ENCODE peak calls at places on chromosomes 11 and 22, in ten cellular contexts. X is PC-3, K is fibroblast of lung, N is neural progenitor cell, T is hepatocyte, O is keratinocyte, E is H9, B is IMR-90, P is neuronal stem cell, D is MM.1S. Y is an unnamed sample.

GRCh38 chr11:69080361-69080973 is 31.7 kb downstream of the TPCN2 start:
- DNase-seq in X (peak; percentile 93), K (peak; percentile 43), N (no peak), T (no peak), O (no peak), E (no peak), B (peak; percentile 25), P (no peak), D (no peak), Y (peak; percentile 85)

GRCh38 chr11:76752321-76753175 is 30.6 kb upstream of the TSKU start:
- DNase-seq in X (no peak), K (peak; percentile 93), N (no peak), T (peak; percentile 78), O (no peak), E (no peak), B (peak; percentile 88), P (no peak), D (no peak), Y (no peak)

GRCh38 chr22:32518848-32519247 is 44.2 kb downstream of the FBXO7 start:
- DNase-seq in X (peak; percentile 6), K (no peak), N (no peak), T (no peak), O (peak; percentile 1), E (no peak), B (no peak), P (no peak), D (no peak), Y (no peak)

GRCh38 chr22:19868773-19869471 is 14.2 kb upstream of the GNB1L start:
- DNase-seq in X (no peak), K (no peak), N (no peak), T (no peak), O (no peak), E (peak; percentile 29), B (no peak), P (no peak), D (no peak), Y (peak; percentile 70)

GRCh38 chr11:30545507-30545906 is 40.6 kb downstream of the MPPED2 start:
- DNase-seq in X (no peak), K (no peak), N (no peak), T (peak; percentile 16), O (no peak), E (no peak), B (no peak), P (no peak), D (no peak), Y (no peak)

GRCh38 chr11:126840975-126841374 is 159.6 kb downstream of the KIRREL3 start:
- DNase-seq in X (no peak), K (no peak), N (no peak), T (no peak), O (no peak), E (no peak), B (no peak), P (no peak), D (no peak), Y (no peak)

GRCh38 chr11:34002420-34002819 is 49.1 kb upstream of the CAPRIN1 start:
- DNase-seq in X (peak; percentile 48), K (no peak), N (no peak), T (no peak), O (no peak), E (no peak), B (no peak), P (no peak), D (no peak), Y (no peak)

GRCh38 chr22:43185860-43186261 is 1.1 kb downstream of the TTLL12 start:
- DNase-seq in X (peak; percentile 24), K (peak; percentile 28), N (peak; percentile 34), T (peak; percentile 62), O (no peak), E (no peak), B (peak; percentile 23), P (no peak), D (peak; percentile 29), Y (peak; percentile 23)

GRCh38 chr22:28014141-28015055 is 95.3 kb upstream of the PITPNB start:
- DNase-seq in X (no peak), K (no peak), N (peak; percentile 83), T (no peak), O (no peak), E (no peak), B (no peak), P (peak; percentile 46), D (no peak), Y (no peak)

GRCh38 chr11:35144103-35144741 is 5.3 kb downstream of the CD44 start:
- DNase-seq in X (peak; percentile 83), K (peak; percentile 73), N (no peak), T (no peak), O (no peak), E (no peak), B (peak; percentile 84), P (no peak), D (peak; percentile 96), Y (peak; percentile 87)

GRCh38 chr11:24588075-24588474 is 91.2 kb downstream of the LUZP2 start:
- DNase-seq in X (peak; percentile 71), K (peak; percentile 52), N (no peak), T (no peak), O (no peak), E (no peak), B (peak; percentile 79), P (no peak), D (no peak), Y (peak; percentile 22)

GRCh38 chr11:121341609-121342008 is 49.0 kb downstream of the SC5D start:
- DNase-seq in X (no peak), K (no peak), N (no peak), T (no peak), O (no peak), E (no peak), B (no peak), P (no peak), D (no peak), Y (no peak)

GRCh38 chr22:31630331-31631329 is 31.4 kb downstream of the PISD start:
- DNase-seq in X (peak; percentile 71), K (peak; percentile 72), N (peak; percentile 87), T (peak; percentile 93), O (peak; percentile 25), E (peak; percentile 90), B (peak; percentile 74), P (peak; percentile 64), D (peak; percentile 72), Y (peak; percentile 71)

GRCh38 chr11:79232346-79232745 is 208.5 kb downstream of the TENM4 start:
- DNase-seq in X (no peak), K (no peak), N (no peak), T (no peak), O (no peak), E (no peak), B (no peak), P (no peak), D (no peak), Y (no peak)

GRCh38 chr11:1786466-1786865 is 22.7 kb upstream of the CTSD start:
- DNase-seq in X (no peak), K (no peak), N (no peak), T (no peak), O (no peak), E (no peak), B (no peak), P (no peak), D (no peak), Y (no peak)

GRCh38 chr11:111006207-111006606 is 239.3 kb upstream of the POU2AF2 start:
- DNase-seq in X (no peak), K (no peak), N (no peak), T (no peak), O (no peak), E (no peak), B (no peak), P (no peak), D (no peak), Y (no peak)

GRCh38 chr11:46339816-46340215 is 7.4 kb upstream of the DGKZ start:
- DNase-seq in X (no peak), K (peak; percentile 29), N (no peak), T (peak; percentile 71), O (no peak), E (no peak), B (no peak), P (no peak), D (no peak), Y (no peak)

GRCh38 chr11:110296226-110297081 is at the start of gene RDX:
- DNase-seq in X (peak; percentile 88), K (peak; percentile 71), N (peak; percentile 94), T (peak; percentile 90), O (no peak), E (peak; percentile 89), B (peak; percentile 63), P (peak; percentile 83), D (peak; percentile 77), Y (peak; percentile 84)

GRCh38 chr11:82797595-82797971 is 63.9 kb upstream of the FAM181B start:
- DNase-seq in X (no peak), K (no peak), N (no peak), T (no peak), O (no peak), E (no peak), B (no peak), P (no peak), D (no peak), Y (no peak)
- H2AFZ ChIP-seq in X (no peak overlapping the region), K (no peak overlapping the region), N (no peak overlapping the region), T (no peak overlapping the region), O (no peak overlapping the region), E (no peak overlapping the region), B (no peak overlapping the region), P (peak overlapping the region; percentile 90), D (no peak overlapping the region), Y (no peak overlapping the region)

DNA sequence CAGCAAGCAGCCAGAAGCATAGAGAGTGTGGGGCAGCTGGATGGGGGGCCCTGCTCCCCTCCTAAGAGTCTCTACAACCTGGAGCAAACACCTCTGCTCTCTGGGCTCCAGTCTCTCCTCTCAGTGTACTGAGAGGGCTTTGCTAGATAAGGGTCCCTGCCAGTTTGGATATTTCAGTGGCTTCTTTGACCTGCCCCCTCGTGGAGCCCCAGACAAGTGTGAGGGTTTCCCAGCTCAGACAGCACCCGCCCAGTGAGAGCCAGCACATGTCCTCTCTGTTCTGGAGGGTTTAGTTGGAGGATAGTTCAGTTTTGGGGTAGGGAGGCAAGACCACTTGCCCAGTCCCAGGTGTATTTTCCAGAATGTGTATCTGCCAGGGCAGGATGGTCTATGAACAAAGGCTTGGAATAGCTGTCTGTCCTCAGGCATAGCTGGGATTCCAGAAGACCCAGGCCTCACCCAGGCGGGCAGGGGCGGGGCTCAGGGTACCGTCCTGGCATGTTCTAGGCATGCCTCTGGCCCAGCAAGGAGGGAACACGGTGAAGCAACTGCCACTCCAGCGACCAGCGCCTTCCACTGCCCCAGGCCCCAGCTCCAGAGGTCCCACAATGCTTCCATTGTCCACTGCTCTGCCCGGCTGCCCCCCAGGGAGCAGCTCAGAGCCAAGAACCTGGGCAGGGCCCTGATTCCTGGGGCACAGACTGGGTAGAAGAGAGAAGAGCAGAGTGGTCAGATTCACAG is 7.5 kb upstream of the MICALL1 start:
- DNase-seq in X (no peak), K (no peak), N (no peak), T (no peak), O (peak; percentile 98), E (peak; percentile 89), B (no peak), P (no peak), D (no peak), Y (peak; percentile 95)
- H2AFZ ChIP-seq in X (no peak overlapping the region), K (no peak overlapping the region), N (no peak overlapping the region), T (no peak overlapping the region), O (no peak overlapping the region), E (no peak overlapping the region), B (peak overlapping the region; percentile 16), P (no peak overlapping the region), D (no peak overlapping the region), Y (peak overlapping the region; percentile 4)

GRCh38 chr11:47768090-47768620 is 1.0 kb upstream of the FNBP4 start:
- DNase-seq in X (peak; percentile 6), K (peak; percentile 82), N (peak; percentile 33), T (peak; percentile 61), O (no peak), E (no peak), B (peak; percentile 61), P (peak; percentile 15), D (peak; percentile 54), Y (peak; percentile 65)
- H2AFZ ChIP-seq in X (peak overlapping the region; percentile 73), K (no peak overlapping the region), N (no peak overlapping the region), T (peak overlapping the region; percentile 61), O (peak overlapping the region; percentile 54), E (no peak overlapping the region), B (peak overlapping the region; percentile 87), P (no peak overlapping the region), D (peak overlapping the region; percentile 67), Y (peak overlapping the region; percentile 78)

GRCh38 chr22:46775364-46775758 is 12.9 kb downstream of the TBC1D22A start:
- DNase-seq in X (no peak), K (no peak), N (no peak), T (no peak), O (no peak), E (no peak), B (no peak), P (no peak), D (no peak), Y (no peak)
- H2AFZ ChIP-seq in X (no peak overlapping the region), K (no peak overlapping the region), N (no peak overlapping the region), T (no peak overlapping the region), O (peak overlapping the region; percentile 33), E (no peak overlapping the region), B (no peak overlapping the region), P (no peak overlapping the region), D (no peak overlapping the region), Y (no peak overlapping the region)

Y was measured in mammary epithelial cell.